ENCODE peak calls at places on chromosomes 4 and X, in eight cellular contexts. R is bronchial epithelial cell, T is transverse colon, L is HFF-Myc, O is cardiac fibroblast, P is right lobe of liver, K is GM06990, E is IMR-90. J is an unnamed sample.
A peak's percentile ranks its signal among the peaks of the same experiment; 100 is the strongest.

GRCh38 chr4:17811078-17811603 is 362 bp downstream of the NCAPG start:
- DNase-seq in T (peak; percentile 18), R (peak; percentile 12), O (no peak), P (peak; percentile 62), E (no peak), L (no peak), K (no peak), J (no peak)

GRCh38 chr4:38752393-38752961 is 30.3 kb downstream of the TLR10 start:
- DNase-seq in E (peak; percentile 66), K (peak; percentile 33), T (no peak), R (peak; percentile 54), P (no peak), L (no peak), O (peak; percentile 62), J (no peak)

GRCh38 chrX:30643313-30643821 is 9.9 kb upstream of the GK start:
- DNase-seq in T (no peak), L (no peak), K (no peak), O (peak; percentile 88), E (peak; percentile 85), R (peak; percentile 44), P (no peak), J (no peak)

GRCh38 chr4:12053951-12054350 is 625.3 kb upstream of the HS3ST1 start:
- DNase-seq in E (no peak), O (peak; percentile 22), L (no peak), K (no peak), P (no peak), R (no peak), T (no peak), J (no peak)

GRCh38 chrX:26922278-26922677 is 540.9 kb downstream of the PPP4R3C start:
- DNase-seq in T (no peak), L (no peak), O (peak; percentile 55), R (peak; percentile 1), P (no peak), K (no peak), E (no peak), J (no peak)

GRCh38 chr4:73222466-73223257 is 35.9 kb downstream of the ANKRD17 start:
- DNase-seq in E (peak; percentile 97), L (peak; percentile 88), R (peak; percentile 97), P (no peak), O (peak; percentile 96), K (peak; percentile 34), T (peak; percentile 46), J (no peak)

GRCh38 chr4:25108556-25108955 is 51.7 kb downstream of the SEPSECS start:
- DNase-seq in T (no peak), P (no peak), O (no peak), R (no peak), L (no peak), E (no peak), K (no peak), J (no peak)

GRCh38 chr4:18020145-18020670 is 1.3 kb downstream of the LCORL start:
- DNase-seq in R (no peak), P (no peak), E (peak; percentile 12), K (peak; percentile 24), T (peak; percentile 19), O (peak; percentile 26), L (no peak), J (no peak)

GRCh38 chr4:124902111-124902510 is 189.6 kb upstream of the ANKRD50 start:
- DNase-seq in E (no peak), R (no peak), P (no peak), O (no peak), T (no peak), L (no peak), K (no peak), J (no peak)

GRCh38 chrX:155997436-155997835 is at the start of gene IL9R:
- DNase-seq in T (no peak), P (no peak), L (no peak), O (no peak), K (peak; percentile 39), R (no peak), E (no peak), J (no peak)

GRCh38 chr4:156594619-156595018 is 377.0 kb downstream of the PDGFC start:
- DNase-seq in R (peak; percentile 50), P (no peak), T (peak; percentile 25), K (no peak), E (no peak), L (no peak), O (peak; percentile 36), J (peak; percentile 76)
- H3K4me3 ChIP-seq in R (no peak overlapping the region), P (no peak overlapping the region), T (no peak overlapping the region), K (no peak overlapping the region), E (no peak overlapping the region), L (no peak overlapping the region), O (no peak overlapping the region), J (no peak overlapping the region)

GRCh38 chr4:982814-983213 is 4.0 kb upstream of the IDUA start:
- DNase-seq in E (no peak), R (no peak), O (no peak), P (no peak), L (no peak), K (no peak), T (no peak), J (no peak)

GRCh38 chr4:982291-982690 is 4.6 kb upstream of the IDUA start:
- DNase-seq in R (no peak), O (no peak), L (no peak), E (no peak), P (no peak), T (no peak), K (no peak), J (no peak)

GRCh38 chr4:974668-975067 is 1.3 kb upstream of the DGKQ start:
- DNase-seq in P (no peak), T (no peak), O (no peak), K (no peak), R (no peak), E (no peak), L (no peak), J (peak; percentile 16)

GRCh38 chr4:984336-985054 is 2.3 kb upstream of the IDUA start:
- DNase-seq in K (no peak), O (no peak), P (no peak), E (no peak), R (no peak), L (no peak), T (no peak), J (no peak)

DNA sequence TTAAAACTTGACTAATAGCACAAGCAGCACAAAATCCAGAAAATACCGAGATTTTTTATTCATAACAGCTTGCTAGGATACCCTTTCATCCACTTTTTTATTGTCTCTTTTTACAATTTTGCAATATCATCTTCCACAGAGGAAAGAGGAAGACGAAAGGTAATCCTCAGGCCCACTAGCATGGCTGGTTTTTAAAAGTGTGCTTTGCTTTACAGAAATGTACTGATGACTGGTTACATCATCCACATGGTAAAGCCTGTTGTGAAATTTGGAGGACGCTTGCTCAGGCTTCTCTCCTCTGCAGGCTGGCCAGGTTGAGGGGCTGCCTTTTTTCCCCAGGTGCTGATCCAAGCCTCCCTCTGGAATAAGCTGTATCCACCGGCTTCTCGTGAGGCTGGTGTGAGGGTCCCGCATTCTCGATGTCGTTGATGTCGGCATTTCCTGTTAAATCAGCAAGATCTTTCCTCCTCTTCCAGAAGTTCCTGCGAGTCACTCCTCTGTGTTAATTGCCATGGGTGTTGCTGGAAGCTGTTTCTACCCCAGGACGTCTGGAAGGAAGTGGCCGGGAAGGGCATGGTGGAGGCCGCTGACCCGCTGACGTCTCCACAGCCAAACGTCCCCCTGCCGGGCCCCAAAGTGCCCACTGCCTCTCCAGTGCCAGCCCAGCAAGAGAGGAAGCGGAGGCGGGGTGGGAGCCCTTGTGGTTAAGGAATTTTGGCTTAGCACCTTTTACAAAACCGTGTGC is 5.8 kb upstream of the DGKQ start:
- DNase-seq in K (no peak), P (no peak), L (no peak), T (no peak), O (peak; percentile 66), E (peak; percentile 61), R (peak; percentile 61), J (no peak)
- H3K4me3 ChIP-seq in K (no peak overlapping the region), P (no peak overlapping the region), L (no peak overlapping the region), T (no peak overlapping the region), O (no peak overlapping the region), E (no peak overlapping the region), R (no peak overlapping the region), J (no peak overlapping the region)

GRCh38 chr4:3768842-3769641 is 2.9 kb downstream of the ADRA2C start:
- DNase-seq in L (no peak), E (no peak), R (no peak), P (no peak), O (no peak), K (no peak), T (no peak), J (no peak)

GRCh38 chr4:3766791-3767561 is 791 bp downstream of the ADRA2C start:
- DNase-seq in O (peak; percentile 14), T (no peak), E (no peak), L (no peak), P (no peak), R (no peak), K (no peak), J (no peak)

GRCh38 chr4:3767569-3768288 is 1.5 kb downstream of the ADRA2C start:
- DNase-seq in R (peak; percentile 2), T (peak; percentile 15), E (no peak), O (peak; percentile 12), P (no peak), K (no peak), L (no peak), J (no peak)

GRCh38 chr4:3765271-3766206 is 646 bp upstream of the ADRA2C start:
- DNase-seq in P (no peak), R (peak; percentile 14), T (no peak), L (no peak), O (peak; percentile 42), K (no peak), E (peak; percentile 42), J (peak; percentile 42)

GRCh38 chr4:3766207-3766790 is at the start of gene ADRA2C:
- DNase-seq in L (no peak), E (no peak), R (no peak), K (no peak), P (no peak), O (no peak), T (no peak), J (no peak)
- H3K4me3 ChIP-seq in L (peak within 1 kb of the TSS; percentile 16), E (peak within 1 kb of the TSS; percentile 18), R (peak within 1 kb of the TSS; percentile 23), K (no peak within 1 kb of the TSS), P (no peak within 1 kb of the TSS), O (no peak within 1 kb of the TSS), T (no peak within 1 kb of the TSS), J (peak within 1 kb of the TSS; percentile 48)

DNA sequence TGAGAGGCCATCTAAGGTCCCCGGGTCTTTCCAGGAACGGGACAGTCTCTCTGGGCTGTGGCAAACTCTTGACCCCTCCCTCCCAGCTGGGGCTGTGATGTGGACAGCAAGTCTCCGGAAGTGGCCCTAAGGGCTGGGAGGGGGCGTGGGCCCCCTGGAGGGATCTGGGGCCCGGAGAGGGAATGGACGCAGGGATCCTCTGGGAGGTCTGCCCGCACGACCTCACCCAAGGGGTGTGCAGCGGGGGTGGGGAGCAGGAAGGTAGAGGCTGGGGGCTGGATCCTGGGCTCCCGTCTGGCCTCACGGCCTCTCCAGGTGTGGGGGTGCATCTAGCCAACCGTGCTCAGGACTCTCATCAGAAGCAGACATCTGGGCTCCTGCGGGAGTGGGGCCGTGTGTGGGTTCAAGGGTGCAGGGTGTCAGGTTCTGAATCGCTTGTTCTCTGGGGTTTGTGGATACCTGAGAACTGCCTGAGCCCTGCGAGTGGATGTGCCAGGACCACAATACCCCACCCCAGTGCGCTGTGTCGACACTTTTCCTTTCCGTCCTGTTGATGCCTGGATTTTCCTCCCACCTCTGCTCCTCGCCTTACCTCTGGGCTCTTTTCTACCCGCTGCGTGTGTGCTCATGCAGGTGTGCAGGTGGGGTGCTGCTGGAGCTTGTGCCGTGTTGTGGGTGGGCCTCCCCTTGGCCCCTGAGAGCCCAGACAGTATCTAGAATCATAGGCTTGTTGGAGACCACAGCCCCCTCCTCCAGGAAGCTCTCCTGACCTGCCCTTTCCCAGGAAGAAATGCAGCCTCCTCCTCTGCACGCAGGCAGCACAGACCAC is 917 bp downstream of the CPZ start:
- DNase-seq in L (no peak), E (no peak), R (no peak), T (no peak), O (no peak), P (no peak), K (no peak), J (no peak)
- H3K4me3 ChIP-seq in L (peak overlapping the region; percentile 41), E (peak overlapping the region; percentile 66), R (no peak overlapping the region), T (no peak overlapping the region), O (peak overlapping the region; percentile 42), P (no peak overlapping the region), K (no peak overlapping the region), J (no peak overlapping the region)

J was measured in heart left ventricle.